ENCODE peak calls at places on chromosomes 2 and 18, in five cellular contexts. One of them, this sample, is unnamed.

GRCh38 chr2:7292154-7292553 is 374.9 kb downstream of the RNF144A start:
- DNase-seq in left ventricle myocardium inferior: no peak
- DNase-seq in right lobe of liver: no peak
- DNase-seq in stimulated activated naive B cell treated with anti-CD40 and anti-IgM and Interleukin-4, amounts not matched to agents 10 μg/mL and 1 μg/mL and 100 μg/mL, for 72 hours: no peak
- DNase-seq in GM12865: no peak
- DNase-seq in this sample: no peak

GRCh38 chr2:59000796-59001195 is 759.7 kb upstream of the FANCL start:
- DNase-seq in left ventricle myocardium inferior: no peak
- DNase-seq in right lobe of liver: no peak
- DNase-seq in stimulated activated naive B cell treated with anti-CD40 and anti-IgM and Interleukin-4, amounts not matched to agents 10 μg/mL and 1 μg/mL and 100 μg/mL, for 72 hours: no peak
- DNase-seq in GM12865: no peak
- DNase-seq in this sample: no peak

GRCh38 chr2:221571391-221572179 is 519 bp downstream of the EPHA4 start:
- DNase-seq in left ventricle myocardium inferior: peak; percentile 24
- DNase-seq in right lobe of liver: peak; percentile 57
- DNase-seq in stimulated activated naive B cell treated with anti-CD40 and anti-IgM and Interleukin-4, amounts not matched to agents 10 μg/mL and 1 μg/mL and 100 μg/mL, for 72 hours: peak; percentile 11
- DNase-seq in GM12865: peak; percentile 4
- DNase-seq in this sample: peak; percentile 77

GRCh38 chr18:34947711-34948125 is 93.5 kb upstream of the MAPRE2 start:
- DNase-seq in left ventricle myocardium inferior: no peak
- DNase-seq in right lobe of liver: no peak
- DNase-seq in stimulated activated naive B cell treated with anti-CD40 and anti-IgM and Interleukin-4, amounts not matched to agents 10 μg/mL and 1 μg/mL and 100 μg/mL, for 72 hours: no peak
- DNase-seq in GM12865: no peak
- DNase-seq in this sample: no peak

GRCh38 chr18:75524852-75525251 is 97.3 kb upstream of the SMIM21 start:
- DNase-seq in left ventricle myocardium inferior: no peak
- DNase-seq in right lobe of liver: no peak
- DNase-seq in stimulated activated naive B cell treated with anti-CD40 and anti-IgM and Interleukin-4, amounts not matched to agents 10 μg/mL and 1 μg/mL and 100 μg/mL, for 72 hours: no peak
- DNase-seq in GM12865: no peak
- DNase-seq in this sample: no peak

GRCh38 chr18:7065736-7066135 is 51.9 kb downstream of the LAMA1 start:
- DNase-seq in left ventricle myocardium inferior: no peak
- DNase-seq in right lobe of liver: no peak
- DNase-seq in stimulated activated naive B cell treated with anti-CD40 and anti-IgM and Interleukin-4, amounts not matched to agents 10 μg/mL and 1 μg/mL and 100 μg/mL, for 72 hours: no peak
- DNase-seq in GM12865: no peak
- DNase-seq in this sample: peak; percentile 17

GRCh38 chr2:196123679-196124373 is 47.6 kb downstream of the STK17B start:
- DNase-seq in left ventricle myocardium inferior: no peak
- DNase-seq in right lobe of liver: no peak
- DNase-seq in stimulated activated naive B cell treated with anti-CD40 and anti-IgM and Interleukin-4, amounts not matched to agents 10 μg/mL and 1 μg/mL and 100 μg/mL, for 72 hours: no peak
- DNase-seq in GM12865: no peak
- DNase-seq in this sample: no peak

GRCh38 chr2:233476083-233476410 is 90.5 kb downstream of the USP40 start:
- DNase-seq in left ventricle myocardium inferior: no peak
- DNase-seq in right lobe of liver: peak; percentile 20
- DNase-seq in stimulated activated naive B cell treated with anti-CD40 and anti-IgM and Interleukin-4, amounts not matched to agents 10 μg/mL and 1 μg/mL and 100 μg/mL, for 72 hours: no peak
- DNase-seq in GM12865: no peak
- DNase-seq in this sample: peak; percentile 34

GRCh38 chr18:36321636-36322407 is 24.3 kb downstream of the FHOD3 start:
- DNase-seq in left ventricle myocardium inferior: no peak
- DNase-seq in right lobe of liver: no peak
- DNase-seq in stimulated activated naive B cell treated with anti-CD40 and anti-IgM and Interleukin-4, amounts not matched to agents 10 μg/mL and 1 μg/mL and 100 μg/mL, for 72 hours: no peak
- DNase-seq in GM12865: no peak
- DNase-seq in this sample: no peak

GRCh38 chr2:235343156-235343774 is 150.6 kb upstream of the AGAP1 start:
- DNase-seq in left ventricle myocardium inferior: no peak
- DNase-seq in right lobe of liver: no peak
- DNase-seq in stimulated activated naive B cell treated with anti-CD40 and anti-IgM and Interleukin-4, amounts not matched to agents 10 μg/mL and 1 μg/mL and 100 μg/mL, for 72 hours: no peak
- DNase-seq in GM12865: no peak
- DNase-seq in this sample: peak; percentile 22

GRCh38 chr2:71379086-71379485 is 47.5 kb downstream of the ZNF638 start:
- DNase-seq in left ventricle myocardium inferior: no peak
- DNase-seq in right lobe of liver: no peak
- DNase-seq in stimulated activated naive B cell treated with anti-CD40 and anti-IgM and Interleukin-4, amounts not matched to agents 10 μg/mL and 1 μg/mL and 100 μg/mL, for 72 hours: no peak
- DNase-seq in GM12865: peak; percentile 12
- DNase-seq in this sample: no peak

GRCh38 chr2:2108756-2109155 is 222.3 kb downstream of the MYT1L start:
- DNase-seq in left ventricle myocardium inferior: no peak
- DNase-seq in right lobe of liver: no peak
- DNase-seq in stimulated activated naive B cell treated with anti-CD40 and anti-IgM and Interleukin-4, amounts not matched to agents 10 μg/mL and 1 μg/mL and 100 μg/mL, for 72 hours: no peak
- DNase-seq in GM12865: no peak
- DNase-seq in this sample: no peak

GRCh38 chr2:230942920-230943896 is 18.2 kb upstream of the GPR55 start:
- DNase-seq in left ventricle myocardium inferior: no peak
- DNase-seq in right lobe of liver: no peak
- DNase-seq in stimulated activated naive B cell treated with anti-CD40 and anti-IgM and Interleukin-4, amounts not matched to agents 10 μg/mL and 1 μg/mL and 100 μg/mL, for 72 hours: peak; percentile 50
- DNase-seq in GM12865: peak; percentile 97
- DNase-seq in this sample: no peak

GRCh38 chr2:28247326-28247725 is 145.3 kb upstream of the FOSL2 start:
- DNase-seq in left ventricle myocardium inferior: no peak
- DNase-seq in right lobe of liver: no peak
- DNase-seq in stimulated activated naive B cell treated with anti-CD40 and anti-IgM and Interleukin-4, amounts not matched to agents 10 μg/mL and 1 μg/mL and 100 μg/mL, for 72 hours: no peak
- DNase-seq in GM12865: no peak
- DNase-seq in this sample: no peak

GRCh38 chr2:237488901-237489860 is 2.1 kb downstream of the MLPH start:
- DNase-seq in left ventricle myocardium inferior: no peak
- DNase-seq in right lobe of liver: peak; percentile 71
- DNase-seq in stimulated activated naive B cell treated with anti-CD40 and anti-IgM and Interleukin-4, amounts not matched to agents 10 μg/mL and 1 μg/mL and 100 μg/mL, for 72 hours: no peak
- DNase-seq in GM12865: no peak
- DNase-seq in this sample: no peak

GRCh38 chr2:128413718-128414341 is 95.2 kb upstream of the HS6ST1 start:
- DNase-seq in left ventricle myocardium inferior: no peak
- DNase-seq in right lobe of liver: peak; percentile 21
- DNase-seq in stimulated activated naive B cell treated with anti-CD40 and anti-IgM and Interleukin-4, amounts not matched to agents 10 μg/mL and 1 μg/mL and 100 μg/mL, for 72 hours: no peak
- DNase-seq in GM12865: no peak
- DNase-seq in this sample: peak; percentile 36